ENCODE peak calls at places on chromosomes 3 and 15, in ten cellular contexts. One of them, this sample, is unnamed.

GRCh38 chr3:183812746-183813445 is 12.5 kb downstream of the MAP6D1 start:
- DNase-seq in uterus: no peak
- DNase-seq in GM23338: no peak
- DNase-seq in left ventricle myocardium inferior: no peak
- DNase-seq in testis: no peak
- DNase-seq in iPS DF 6.9: no peak
- DNase-seq in PC-9: no peak
- DNase-seq in colonic mucosa: no peak
- DNase-seq in mucosa of descending colon: no peak
- DNase-seq in bronchial epithelial cell: peak; percentile 84
- DNase-seq in this sample: no peak

GRCh38 chr3:168047190-168047795 is 48.4 kb downstream of the GOLIM4 start:
- DNase-seq in uterus: no peak
- DNase-seq in GM23338: peak; percentile 84
- DNase-seq in left ventricle myocardium inferior: no peak
- DNase-seq in testis: no peak
- DNase-seq in iPS DF 6.9: peak; percentile 25
- DNase-seq in PC-9: peak; percentile 79
- DNase-seq in colonic mucosa: no peak
- DNase-seq in mucosa of descending colon: no peak
- DNase-seq in bronchial epithelial cell: peak; percentile 86
- DNase-seq in this sample: no peak

GRCh38 chr3:16425398-16426057 is 88.0 kb downstream of the RFTN1 start:
- DNase-seq in uterus: no peak
- DNase-seq in GM23338: peak; percentile 23
- DNase-seq in left ventricle myocardium inferior: no peak
- DNase-seq in testis: no peak
- DNase-seq in iPS DF 6.9: no peak
- DNase-seq in PC-9: no peak
- DNase-seq in colonic mucosa: no peak
- DNase-seq in mucosa of descending colon: no peak
- DNase-seq in bronchial epithelial cell: no peak
- DNase-seq in this sample: no peak

GRCh38 chr3:45185461-45185860 is 39.3 kb upstream of the CDCP1 start:
- DNase-seq in uterus: no peak
- DNase-seq in GM23338: no peak
- DNase-seq in left ventricle myocardium inferior: no peak
- DNase-seq in testis: no peak
- DNase-seq in iPS DF 6.9: no peak
- DNase-seq in PC-9: no peak
- DNase-seq in colonic mucosa: no peak
- DNase-seq in mucosa of descending colon: no peak
- DNase-seq in bronchial epithelial cell: no peak
- DNase-seq in this sample: no peak

GRCh38 chr3:126914226-126914625 is 68.7 kb upstream of the PLXNA1 start:
- DNase-seq in uterus: no peak
- DNase-seq in GM23338: no peak
- DNase-seq in left ventricle myocardium inferior: no peak
- DNase-seq in testis: no peak
- DNase-seq in iPS DF 6.9: no peak
- DNase-seq in PC-9: no peak
- DNase-seq in colonic mucosa: no peak
- DNase-seq in mucosa of descending colon: no peak
- DNase-seq in bronchial epithelial cell: no peak
- DNase-seq in this sample: no peak

GRCh38 chr3:4615734-4616133 is 122.6 kb downstream of the ITPR1 start:
- DNase-seq in uterus: no peak
- DNase-seq in GM23338: no peak
- DNase-seq in left ventricle myocardium inferior: no peak
- DNase-seq in testis: no peak
- DNase-seq in iPS DF 6.9: no peak
- DNase-seq in PC-9: no peak
- DNase-seq in colonic mucosa: no peak
- DNase-seq in mucosa of descending colon: no peak
- DNase-seq in bronchial epithelial cell: no peak
- DNase-seq in this sample: no peak

GRCh38 chr3:158434412-158435038 is 136.5 kb upstream of the MLF1 start:
- DNase-seq in uterus: peak; percentile 27
- DNase-seq in GM23338: peak; percentile 86
- DNase-seq in left ventricle myocardium inferior: no peak
- DNase-seq in testis: peak; percentile 86
- DNase-seq in iPS DF 6.9: peak; percentile 43
- DNase-seq in PC-9: peak; percentile 42
- DNase-seq in colonic mucosa: peak; percentile 70
- DNase-seq in mucosa of descending colon: peak; percentile 21
- DNase-seq in bronchial epithelial cell: peak; percentile 63
- DNase-seq in this sample: peak; percentile 48

GRCh38 chr3:179068779-179069530 is 2.7 kb downstream of the ZMAT3 start:
- DNase-seq in uterus: no peak
- DNase-seq in GM23338: peak; percentile 50
- DNase-seq in left ventricle myocardium inferior: no peak
- DNase-seq in testis: no peak
- DNase-seq in iPS DF 6.9: no peak
- DNase-seq in PC-9: no peak
- DNase-seq in colonic mucosa: peak; percentile 36
- DNase-seq in mucosa of descending colon: peak; percentile 55
- DNase-seq in bronchial epithelial cell: no peak
- DNase-seq in this sample: no peak

GRCh38 chr3:17850448-17850847 is 108.0 kb upstream of the TBC1D5 start:
- DNase-seq in uterus: no peak
- DNase-seq in GM23338: no peak
- DNase-seq in left ventricle myocardium inferior: no peak
- DNase-seq in testis: no peak
- DNase-seq in iPS DF 6.9: no peak
- DNase-seq in PC-9: no peak
- DNase-seq in colonic mucosa: no peak
- DNase-seq in mucosa of descending colon: no peak
- DNase-seq in bronchial epithelial cell: peak; percentile 13
- DNase-seq in this sample: no peak

GRCh38 chr15:86906406-86906805 is 826.7 kb downstream of the AGBL1 start:
- DNase-seq in uterus: no peak
- DNase-seq in GM23338: no peak
- DNase-seq in left ventricle myocardium inferior: no peak
- DNase-seq in testis: no peak
- DNase-seq in iPS DF 6.9: no peak
- DNase-seq in PC-9: no peak
- DNase-seq in colonic mucosa: no peak
- DNase-seq in mucosa of descending colon: no peak
- DNase-seq in bronchial epithelial cell: peak; percentile 4
- DNase-seq in this sample: no peak

GRCh38 chr3:22471557-22471956 is 720.5 kb upstream of the ZNF385D start:
- DNase-seq in uterus: no peak
- DNase-seq in GM23338: no peak
- DNase-seq in left ventricle myocardium inferior: no peak
- DNase-seq in testis: no peak
- DNase-seq in iPS DF 6.9: no peak
- DNase-seq in PC-9: no peak
- DNase-seq in colonic mucosa: no peak
- DNase-seq in mucosa of descending colon: no peak
- DNase-seq in bronchial epithelial cell: no peak
- DNase-seq in this sample: no peak

GRCh38 chr15:74283366-74283765 is 47.2 kb downstream of the CCDC33 start:
- DNase-seq in uterus: no peak
- DNase-seq in GM23338: no peak
- DNase-seq in left ventricle myocardium inferior: no peak
- DNase-seq in testis: no peak
- DNase-seq in iPS DF 6.9: no peak
- DNase-seq in PC-9: no peak
- DNase-seq in colonic mucosa: no peak
- DNase-seq in mucosa of descending colon: no peak
- DNase-seq in bronchial epithelial cell: no peak
- DNase-seq in this sample: no peak

GRCh38 chr3:169602482-169602881 is 61.0 kb downstream of the MECOM start:
- DNase-seq in uterus: no peak
- DNase-seq in GM23338: no peak
- DNase-seq in left ventricle myocardium inferior: no peak
- DNase-seq in testis: no peak
- DNase-seq in iPS DF 6.9: no peak
- DNase-seq in PC-9: no peak
- DNase-seq in colonic mucosa: no peak
- DNase-seq in mucosa of descending colon: no peak
- DNase-seq in bronchial epithelial cell: no peak
- DNase-seq in this sample: no peak

GRCh38 chr15:45205192-45205591 is 17.4 kb upstream of the SHF start:
- DNase-seq in uterus: no peak
- DNase-seq in GM23338: peak; percentile 90
- DNase-seq in left ventricle myocardium inferior: peak; percentile 35
- DNase-seq in testis: peak; percentile 74
- DNase-seq in iPS DF 6.9: no peak
- DNase-seq in PC-9: no peak
- DNase-seq in colonic mucosa: peak; percentile 82
- DNase-seq in mucosa of descending colon: peak; percentile 67
- DNase-seq in bronchial epithelial cell: peak; percentile 68
- DNase-seq in this sample: peak; percentile 54

GRCh38 chr3:22887664-22888291 is 315.3 kb upstream of the UBE2E2 start:
- DNase-seq in uterus: no peak
- DNase-seq in GM23338: peak; percentile 66
- DNase-seq in left ventricle myocardium inferior: no peak
- DNase-seq in testis: peak; percentile 42
- DNase-seq in iPS DF 6.9: peak; percentile 16
- DNase-seq in PC-9: no peak
- DNase-seq in colonic mucosa: peak; percentile 19
- DNase-seq in mucosa of descending colon: no peak
- DNase-seq in bronchial epithelial cell: peak; percentile 45
- DNase-seq in this sample: no peak

DNA sequence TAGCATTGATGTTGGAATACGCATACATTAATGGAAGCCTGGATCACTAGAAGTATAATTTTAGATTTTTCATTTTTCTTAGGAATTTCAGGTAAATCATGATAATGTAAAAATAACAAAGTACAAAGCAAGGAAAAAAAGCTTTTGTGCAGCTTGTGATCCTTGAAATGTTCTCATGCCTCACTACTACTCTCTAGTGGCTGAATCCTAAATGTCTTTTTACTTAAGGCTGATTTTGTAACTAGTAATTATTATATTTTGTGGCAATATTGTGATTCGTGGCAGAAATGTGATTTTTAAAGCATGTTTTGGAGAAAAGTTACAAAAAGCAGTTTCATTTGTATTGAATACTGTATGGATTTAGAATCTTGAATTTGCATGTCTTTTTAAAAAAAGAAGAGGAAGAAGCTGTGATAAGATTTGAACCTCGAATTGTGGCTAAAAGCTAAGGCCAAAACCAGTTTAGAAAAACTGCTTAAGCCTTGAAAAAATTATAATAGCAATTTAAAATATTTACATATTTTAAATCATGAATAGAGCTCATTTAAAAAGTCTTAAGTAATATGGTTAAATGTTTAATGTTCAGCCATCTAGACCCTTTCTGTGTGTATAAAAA is 39.0 kb downstream of the U2SURP start:
- DNase-seq in uterus: no peak
- DNase-seq in GM23338: peak; percentile 41
- DNase-seq in left ventricle myocardium inferior: no peak
- DNase-seq in testis: no peak
- DNase-seq in iPS DF 6.9: no peak
- DNase-seq in PC-9: peak; percentile 44
- DNase-seq in colonic mucosa: no peak
- DNase-seq in mucosa of descending colon: no peak
- DNase-seq in bronchial epithelial cell: peak; percentile 56
- DNase-seq in this sample: no peak
- H3K36me3 ChIP-seq in uterus: no peaks in the 10 kb centered on the region
- H3K36me3 ChIP-seq in GM23338: peaks cover 64% of the 10 kb centered on the region
- H3K36me3 ChIP-seq in left ventricle myocardium inferior: peaks cover 68% of the 10 kb centered on the region
- H3K36me3 ChIP-seq in testis: no peaks in the 10 kb centered on the region
- H3K36me3 ChIP-seq in iPS DF 6.9: peaks cover 9% of the 10 kb centered on the region
- H3K36me3 ChIP-seq in PC-9: peaks cover 63% of the 10 kb centered on the region
- H3K36me3 ChIP-seq in colonic mucosa: peaks cover 4% of the 10 kb centered on the region
- H3K36me3 ChIP-seq in mucosa of descending colon: no peaks in the 10 kb centered on the region
- H3K36me3 ChIP-seq in bronchial epithelial cell: peaks cover 4% of the 10 kb centered on the region
- H3K36me3 ChIP-seq in this sample: peaks cover 20% of the 10 kb centered on the region

DNA sequence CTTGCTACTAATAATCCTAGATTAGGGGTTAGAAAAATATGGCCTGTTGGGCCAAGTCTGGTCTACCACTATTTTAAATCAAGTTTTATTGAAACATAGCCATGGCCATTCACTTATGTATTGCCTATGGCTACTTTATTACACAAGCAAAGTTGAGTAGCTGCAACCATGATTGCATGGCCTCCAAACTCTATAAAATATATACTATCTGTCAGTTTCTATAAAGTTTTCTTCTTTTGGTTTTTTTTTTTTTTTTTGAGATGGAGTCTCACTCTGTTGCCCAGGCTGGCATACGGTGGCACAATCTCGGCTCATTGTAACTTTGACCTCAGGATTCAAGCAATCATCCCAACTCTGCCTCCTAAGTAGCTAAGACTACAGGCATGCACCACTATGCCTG is 60.4 kb downstream of the INO80 start:
- DNase-seq in uterus: no peak
- DNase-seq in GM23338: no peak
- DNase-seq in left ventricle myocardium inferior: no peak
- DNase-seq in testis: no peak
- DNase-seq in iPS DF 6.9: no peak
- DNase-seq in PC-9: no peak
- DNase-seq in colonic mucosa: no peak
- DNase-seq in mucosa of descending colon: no peak
- DNase-seq in bronchial epithelial cell: no peak
- DNase-seq in this sample: no peak
- H3K36me3 ChIP-seq in uterus: no peaks in the 10 kb centered on the region
- H3K36me3 ChIP-seq in GM23338: peaks cover 51% of the 10 kb centered on the region
- H3K36me3 ChIP-seq in left ventricle myocardium inferior: peaks cover 98% of the 10 kb centered on the region
- H3K36me3 ChIP-seq in testis: no peaks in the 10 kb centered on the region
- H3K36me3 ChIP-seq in iPS DF 6.9: peaks cover 2% of the 10 kb centered on the region
- H3K36me3 ChIP-seq in PC-9: peaks cover 19% of the 10 kb centered on the region
- H3K36me3 ChIP-seq in colonic mucosa: peaks cover 14% of the 10 kb centered on the region
- H3K36me3 ChIP-seq in mucosa of descending colon: peaks cover 5% of the 10 kb centered on the region
- H3K36me3 ChIP-seq in bronchial epithelial cell: peaks cover 19% of the 10 kb centered on the region
- H3K36me3 ChIP-seq in this sample: peaks cover 40% of the 10 kb centered on the region

DNA sequence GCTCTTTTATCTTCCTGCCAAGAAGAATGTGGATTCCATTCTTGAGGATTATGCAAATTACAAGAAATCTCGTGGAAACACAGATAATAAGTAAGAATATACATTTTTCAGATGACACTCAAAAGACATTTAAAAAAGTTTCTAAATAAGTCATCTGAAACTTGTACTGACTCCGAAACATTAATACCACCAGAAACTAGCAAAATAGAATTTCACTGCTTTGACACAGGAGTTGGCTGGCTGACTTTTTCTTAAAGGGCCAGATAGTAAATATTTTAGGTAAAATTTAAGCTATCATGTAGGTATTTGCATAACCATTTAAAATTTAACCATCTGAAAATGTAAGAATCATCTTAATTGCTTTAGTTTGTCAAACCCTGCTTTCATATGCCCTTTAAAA is 20.8 kb downstream of the MORF4L1 start:
- DNase-seq in uterus: no peak
- DNase-seq in GM23338: no peak
- DNase-seq in left ventricle myocardium inferior: no peak
- DNase-seq in testis: no peak
- DNase-seq in iPS DF 6.9: no peak
- DNase-seq in PC-9: no peak
- DNase-seq in colonic mucosa: no peak
- DNase-seq in mucosa of descending colon: no peak
- DNase-seq in bronchial epithelial cell: no peak
- DNase-seq in this sample: no peak
- H3K36me3 ChIP-seq in uterus: no peaks in the 10 kb centered on the region
- H3K36me3 ChIP-seq in GM23338: peaks cover 95% of the 10 kb centered on the region
- H3K36me3 ChIP-seq in left ventricle myocardium inferior: peaks cover 99% of the 10 kb centered on the region
- H3K36me3 ChIP-seq in testis: peaks cover 5% of the 10 kb centered on the region
- H3K36me3 ChIP-seq in iPS DF 6.9: peaks cover 16% of the 10 kb centered on the region
- H3K36me3 ChIP-seq in PC-9: peaks cover 69% of the 10 kb centered on the region
- H3K36me3 ChIP-seq in colonic mucosa: peaks cover 47% of the 10 kb centered on the region
- H3K36me3 ChIP-seq in mucosa of descending colon: peaks cover 13% of the 10 kb centered on the region
- H3K36me3 ChIP-seq in bronchial epithelial cell: peaks cover 13% of the 10 kb centered on the region
- H3K36me3 ChIP-seq in this sample: peaks cover 32% of the 10 kb centered on the region

GRCh38 chr3:13352621-13353131 is 67.4 kb downstream of the NUP210 start:
- DNase-seq in uterus: no peak
- DNase-seq in GM23338: no peak
- DNase-seq in left ventricle myocardium inferior: no peak
- DNase-seq in testis: no peak
- DNase-seq in iPS DF 6.9: no peak
- DNase-seq in PC-9: no peak
- DNase-seq in colonic mucosa: no peak
- DNase-seq in mucosa of descending colon: no peak
- DNase-seq in bronchial epithelial cell: peak; percentile 38
- DNase-seq in this sample: no peak
- H3K36me3 ChIP-seq in uterus: no peaks in the 10 kb centered on the region
- H3K36me3 ChIP-seq in GM23338: peaks cover 9% of the 10 kb centered on the region
- H3K36me3 ChIP-seq in left ventricle myocardium inferior: peaks cover 4% of the 10 kb centered on the region
- H3K36me3 ChIP-seq in testis: no peaks in the 10 kb centered on the region
- H3K36me3 ChIP-seq in iPS DF 6.9: peaks cover 19% of the 10 kb centered on the region
- H3K36me3 ChIP-seq in PC-9: peaks cover 5% of the 10 kb centered on the region
- H3K36me3 ChIP-seq in colonic mucosa: no peaks in the 10 kb centered on the region
- H3K36me3 ChIP-seq in mucosa of descending colon: no peaks in the 10 kb centered on the region
- H3K36me3 ChIP-seq in bronchial epithelial cell: no peaks in the 10 kb centered on the region
- H3K36me3 ChIP-seq in this sample: peaks cover 25% of the 10 kb centered on the region

This sample was measured in lung.